ENCODE peak calls at places on chromosome 14, in seven cellular contexts. N is AG04450, F is GM04504, T is choroid plexus epithelial cell, M is caudate nucleus, R is GM12865, G is NCI-H1105 treated with DMSO at 0.1 percent for 48 hours. S is an unnamed sample.
A peak's percentile ranks its signal among the peaks of the same experiment; 100 is the strongest.

GRCh38 chr14:101874001-101874400 is 90.4 kb upstream of the DYNC1H1 start:
- DNase-seq in G (no peak), R (no peak), N (no peak), M (no peak), F (no peak), T (no peak), S (no peak)

GRCh38 chr14:96940009-96940408 is 142.8 kb downstream of the VRK1 start:
- DNase-seq in F (no peak), R (peak; percentile 19), N (no peak), M (no peak), T (no peak), G (no peak), S (no peak)

GRCh38 chr14:89489796-89490506 is 72.9 kb upstream of the FOXN3 start:
- DNase-seq in T (no peak), R (no peak), N (no peak), M (no peak), F (no peak), G (peak; percentile 12), S (no peak)

GRCh38 chr14:42378274-42378673 is 771.6 kb downstream of the LRFN5 start:
- DNase-seq in G (no peak), N (no peak), T (no peak), R (no peak), F (no peak), M (no peak), S (no peak)

GRCh38 chr14:20417250-20418186 is 4.2 kb upstream of the TEP1 start:
- DNase-seq in N (no peak), R (no peak), F (no peak), M (no peak), G (peak; percentile 98), T (no peak), S (no peak)

GRCh38 chr14:104998801-104999200 is 13.2 kb downstream of the CLBA1 start:
- DNase-seq in G (peak; percentile 95), M (no peak), T (no peak), N (no peak), F (no peak), R (no peak), S (no peak)

GRCh38 chr14:77582511-77582910 is 33.9 kb downstream of the SPTLC2 start:
- DNase-seq in R (no peak), T (no peak), N (no peak), F (no peak), M (no peak), G (no peak), S (no peak)

GRCh38 chr14:79044894-79045624 is 874.9 kb downstream of the NRXN3 start:
- DNase-seq in M (peak; percentile 32), G (no peak), F (peak; percentile 71), N (peak; percentile 15), R (no peak), T (peak; percentile 72), S (no peak)

GRCh38 chr14:22733829-22734228 is 32.7 kb upstream of the OXA1L start:
- DNase-seq in G (no peak), F (no peak), T (no peak), M (no peak), R (no peak), N (no peak), S (no peak)

S was measured in chondrocyte.